ENCODE peak calls at places on chromosomes 6 and 20, in four cellular contexts. S is caudate nucleus; O is CD4-positive, alpha-beta T cell; H is hypothalamus. K is an unnamed sample.

GRCh38 chr20:45629496-45630100 is at the start of gene WFDC10A:
- DNase-seq in S (peak), O (no peak), H (no peak), K (no peak)

GRCh38 chr6:82818727-82819126 is 246.9 kb downstream of the UBE3D start:
- DNase-seq in H (no peak), O (no peak), S (no peak), K (no peak)

GRCh38 chr20:32603046-32603726 is 18.1 kb upstream of the NOL4L start:
- DNase-seq in S (peak), O (no peak), H (no peak), K (peak)

GRCh38 chr6:43759157-43759925 is 10.7 kb upstream of the VEGFA start:
- DNase-seq in O (no peak), H (no peak), S (no peak), K (no peak)

GRCh38 chr6:131629656-131630055 is 1.6 kb upstream of the MED23 start:
- DNase-seq in S (peak), O (no peak), H (no peak), K (no peak)

GRCh38 chr6:116881236-116881635 is 4.2 kb downstream of the RFX6 start:
- DNase-seq in O (no peak), H (no peak), S (no peak), K (no peak)

GRCh38 chr6:143323729-143324465 is 126.6 kb downstream of the ADAT2 start:
- DNase-seq in O (no peak), S (no peak), H (no peak), K (no peak)

GRCh38 chr6:25223421-25224052 is 55.6 kb upstream of the CARMIL1 start:
- DNase-seq in O (peak), S (peak), H (no peak), K (no peak)

GRCh38 chr6:138107752-138108592 is 753 bp upstream of the PERP start:
- DNase-seq in H (no peak), S (no peak), O (no peak), K (no peak)

GRCh38 chr20:61954276-61955021 is 111.2 kb downstream of the TAF4 start:
- DNase-seq in S (no peak), H (no peak), O (no peak), K (no peak)

GRCh38 chr6:33430991-33431879 is 11.4 kb downstream of the SYNGAP1 start:
- DNase-seq in O (peak), S (peak), H (peak), K (peak)

GRCh38 chr6:100099189-100100074 is 105.4 kb upstream of the MCHR2 start:
- DNase-seq in H (no peak), O (no peak), S (no peak), K (peak)